ENCODE peak calls at places on chromosomes 6 and 20, in nine cellular contexts. V is cardiac muscle cell; K is AG04450; D is naive thymus-derived CD4-positive, alpha-beta T cell; L is kidney; O is colonic mucosa; Y is upper lobe of right lung; Q is CD8-positive, alpha-beta memory T cell; Z is SJSA1. A is an unnamed sample.

GRCh38 chr20:14561733-14562132 is 224.3 kb upstream of the FLRT3 start:
- DNase-seq in Z (no peak), Y (no peak), K (peak), Q (no peak), O (no peak), V (peak), D (no peak), L (no peak), A (no peak)

GRCh38 chr6:55694148-55694547 is 115.2 kb upstream of the HMGCLL1 start:
- DNase-seq in D (no peak), O (no peak), Y (no peak), Z (peak), L (no peak), Q (no peak), K (peak), V (peak), A (no peak)

GRCh38 chr6:53741417-53741816 is 53.4 kb upstream of the LRRC1 start:
- DNase-seq in K (no peak), L (no peak), Q (no peak), O (no peak), V (peak), D (no peak), Y (no peak), Z (no peak), A (no peak)

GRCh38 chr6:108726726-108727339 is 121.4 kb upstream of the ARMC2 start:
- DNase-seq in Q (no peak), Y (no peak), D (no peak), V (no peak), Z (no peak), O (peak), K (no peak), L (no peak), A (peak)

GRCh38 chr6:136014454-136015421 is 163.2 kb downstream of the PDE7B start:
- DNase-seq in O (no peak), D (no peak), Y (no peak), L (no peak), V (peak), K (peak), Z (peak), Q (no peak), A (no peak)

GRCh38 chr20:19205999-19206398 is 6.4 kb upstream of the SLC24A3 start:
- DNase-seq in L (peak), K (no peak), O (peak), Q (peak), D (no peak), Z (peak), Y (peak), V (peak), A (peak)

GRCh38 chr6:12709116-12709515 is 7.5 kb upstream of the PHACTR1 start:
- DNase-seq in Z (no peak), L (no peak), Q (no peak), D (no peak), Y (no peak), V (peak), O (no peak), K (no peak), A (no peak)

GRCh38 chr20:22523128-22523498 is 61.3 kb downstream of the FOXA2 start:
- DNase-seq in K (no peak), Z (no peak), V (no peak), D (no peak), Y (no peak), L (no peak), Q (no peak), O (no peak), A (no peak)

GRCh38 chr20:53409177-53409576 is 184.5 kb downstream of the ZNF217 start:
- DNase-seq in Z (no peak), O (no peak), Q (no peak), V (no peak), K (no peak), L (no peak), Y (no peak), D (no peak), A (no peak)

GRCh38 chr20:53408728-53409157 is 184.9 kb downstream of the ZNF217 start:
- DNase-seq in K (no peak), Z (no peak), Y (no peak), Q (no peak), V (peak), D (no peak), O (no peak), L (no peak), A (no peak)

GRCh38 chr20:53411129-53411528 is 182.5 kb downstream of the ZNF217 start:
- DNase-seq in Y (no peak), D (no peak), K (no peak), Z (no peak), V (no peak), O (no peak), Q (no peak), L (no peak), A (no peak)

GRCh38 chr20:53413188-53413631 is 180.4 kb downstream of the ZNF217 start:
- DNase-seq in Q (peak), Z (no peak), V (no peak), Y (peak), O (peak), L (no peak), D (no peak), K (no peak), A (no peak)

GRCh38 chr20:53412600-53413187 is 180.9 kb downstream of the ZNF217 start:
- DNase-seq in L (no peak), Y (no peak), Q (no peak), D (no peak), K (no peak), O (no peak), V (no peak), Z (no peak), A (no peak)
- H3K27ac ChIP-seq in L (no peak), Y (no peak), Q (no peak), D (no peak), K (no peak), O (no peak), V (no peak), Z (no peak), A (no peak)

GRCh38 chr6:18388942-18389341 is 1.8 kb downstream of the RNF144B start:
- DNase-seq in Y (no peak), O (no peak), L (no peak), Q (no peak), V (peak), Z (no peak), K (peak), D (no peak), A (no peak)

GRCh38 chr6:18389479-18389878 is 2.3 kb downstream of the RNF144B start:
- DNase-seq in Q (no peak), Y (no peak), O (no peak), Z (no peak), K (no peak), L (no peak), D (no peak), V (no peak), A (no peak)

GRCh38 chr6:18386302-18386976 is 711 bp upstream of the RNF144B start:
- DNase-seq in O (no peak), Y (no peak), Z (no peak), K (no peak), L (no peak), V (peak), D (no peak), Q (no peak), A (no peak)

GRCh38 chr6:18388252-18388651 is 1.1 kb downstream of the RNF144B start:
- DNase-seq in O (no peak), L (no peak), V (no peak), D (no peak), Z (no peak), Q (no peak), Y (no peak), K (no peak), A (no peak)

DNA sequence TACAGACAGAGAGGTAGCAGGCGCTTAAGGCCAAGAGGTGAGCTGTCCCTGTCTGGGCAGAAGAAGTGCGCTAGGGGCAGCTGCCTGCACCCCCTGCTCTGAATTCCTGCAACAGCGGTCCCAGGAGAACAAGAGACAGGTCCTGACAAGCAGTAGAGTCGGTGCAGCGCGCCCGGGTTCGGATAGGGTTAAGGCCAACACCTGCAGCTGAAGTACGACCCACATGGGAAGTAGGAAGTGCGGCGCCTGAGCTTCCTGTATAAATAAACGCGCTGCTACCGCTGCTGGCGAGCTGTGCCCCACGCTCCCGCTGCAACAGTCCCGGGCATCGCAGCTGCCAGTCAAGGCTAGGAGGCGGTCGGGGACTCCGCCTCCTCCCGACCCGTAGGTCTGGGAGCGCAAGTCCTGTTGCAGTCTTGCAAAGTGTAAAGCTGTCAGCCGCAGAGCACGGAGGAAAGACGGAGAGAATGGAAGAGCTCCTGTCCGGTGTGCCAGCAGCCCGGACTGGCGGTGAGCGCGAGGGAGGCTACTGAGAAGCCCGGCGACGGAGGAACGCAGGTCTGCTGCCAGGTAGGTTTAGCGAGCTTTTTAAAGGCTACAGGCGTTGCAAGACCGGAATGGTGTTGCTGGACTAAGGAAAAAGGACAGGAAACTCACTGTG is at the start of gene RNF144B:
- DNase-seq in V (peak), O (peak), K (no peak), Q (peak), Z (peak), D (peak), Y (peak), L (peak), A (peak)
- H3K27ac ChIP-seq in V (peak), O (peak), K (no peak), Q (no peak), Z (peak), D (peak), Y (peak), L (peak), A (peak)

GRCh38 chr20:1880529-1881239 is 14.5 kb upstream of the SIRPA start:
- DNase-seq in Y (no peak), K (no peak), V (no peak), L (no peak), O (no peak), D (no peak), Q (no peak), Z (no peak), A (no peak)
- H3K27ac ChIP-seq in Y (no peak), K (peak), V (no peak), L (no peak), O (no peak), D (no peak), Q (no peak), Z (no peak), A (no peak)

GRCh38 chr6:119716668-119717270 is 367.2 kb upstream of the MAN1A1 start:
- DNase-seq in Y (no peak), D (no peak), L (no peak), V (no peak), Z (no peak), O (no peak), K (no peak), Q (no peak), A (no peak)
- H3K27ac ChIP-seq in Y (no peak), D (no peak), L (no peak), V (no peak), Z (no peak), O (no peak), K (no peak), Q (no peak), A (no peak)

A was measured in suprapubic skin.